ENCODE peak calls at places on chromosomes 5 and 9, in seven cellular contexts. I is heart right ventricle, J is breast epithelium, Q is hepatocyte, F is endodermal cell, N is aorta, W is K562. D is an unnamed sample.

GRCh38 chr5:168314735-168315411 is 23.4 kb downstream of the WWC1 start:
- DNase-seq in I (no peak), J (peak; percentile 75), Q (peak; percentile 91), F (peak; percentile 67), N (no peak), W (no peak), D (no peak)

GRCh38 chr9:107394264-107394663 is 95.3 kb downstream of the KLF4 start:
- DNase-seq in I (no peak), J (no peak), Q (no peak), F (no peak), N (no peak), W (no peak), D (peak; percentile 31)

GRCh38 chr5:180366303-180366702 is 13.2 kb upstream of the GFPT2 start:
- DNase-seq in I (no peak), J (peak; percentile 19), Q (no peak), F (no peak), N (peak; percentile 69), W (no peak), D (no peak)

GRCh38 chr5:77683171-77683732 is 44.7 kb upstream of the OTP start:
- DNase-seq in I (no peak), J (no peak), Q (no peak), F (no peak), N (no peak), W (no peak), D (no peak)

GRCh38 chr5:152556779-152557178 is 151.7 kb upstream of the NMUR2 start:
- DNase-seq in I (no peak), J (no peak), Q (no peak), F (no peak), N (no peak), W (no peak), D (no peak)

GRCh38 chr5:77844408-77845272 is 68.5 kb upstream of the TBCA start:
- DNase-seq in I (no peak), J (no peak), Q (no peak), F (peak; percentile 63), N (no peak), W (no peak), D (no peak)

GRCh38 chr5:95114902-95115301 is 170.0 kb downstream of the MCTP1 start:
- DNase-seq in I (no peak), J (no peak), Q (no peak), F (no peak), N (no peak), W (no peak), D (no peak)

GRCh38 chr5:135174315-135175096 is 140.5 kb upstream of the PITX1 start:
- DNase-seq in I (no peak), J (no peak), Q (no peak), F (peak; percentile 88), N (no peak), W (peak; percentile 68), D (no peak)

GRCh38 chr9:133973791-133974630 is 18.1 kb downstream of the VAV2 start:
- DNase-seq in I (no peak), J (no peak), Q (peak; percentile 84), F (no peak), N (peak; percentile 27), W (no peak), D (no peak)

GRCh38 chr5:151863566-151863965 is 61.1 kb downstream of the GLRA1 start:
- DNase-seq in I (no peak), J (no peak), Q (no peak), F (no peak), N (no peak), W (no peak), D (no peak)

GRCh38 chr9:27365977-27366376 is 69.0 kb upstream of the EQTN start:
- DNase-seq in I (no peak), J (no peak), Q (no peak), F (no peak), N (no peak), W (no peak), D (no peak)

GRCh38 chr5:102733534-102733933 is 21.6 kb upstream of the PAM start:
- DNase-seq in I (no peak), J (no peak), Q (no peak), F (no peak), N (no peak), W (no peak), D (no peak)

GRCh38 chr9:130991227-130992058 is 17.5 kb upstream of the LAMC3 start:
- DNase-seq in I (no peak), J (no peak), Q (no peak), F (peak; percentile 70), N (peak; percentile 20), W (peak; percentile 92), D (no peak)

GRCh38 chr9:37971691-37972090 is 67.8 kb upstream of the SLC25A51 start:
- DNase-seq in I (no peak), J (no peak), Q (no peak), F (no peak), N (no peak), W (no peak), D (no peak)

GRCh38 chr5:1474183-1474839 is 29.1 kb upstream of the SLC6A3 start:
- DNase-seq in I (no peak), J (no peak), Q (no peak), F (peak; percentile 36), N (no peak), W (no peak), D (no peak)

GRCh38 chr9:121386442-121387175 is 16.6 kb upstream of the STOM start:
- DNase-seq in I (no peak), J (no peak), Q (no peak), F (peak; percentile 58), N (no peak), W (no peak), D (no peak)

GRCh38 chr9:111992523-111992922 is 95.9 kb downstream of the UGCG start:
- DNase-seq in I (no peak), J (no peak), Q (no peak), F (no peak), N (no peak), W (no peak), D (no peak)

GRCh38 chr5:38463634-38464521 is 92.6 kb downstream of the LIFR start:
- DNase-seq in I (no peak), J (no peak), Q (peak; percentile 83), F (no peak), N (no peak), W (no peak), D (no peak)

GRCh38 chr5:8644377-8644776 is 775.4 kb downstream of the MTRR start:
- DNase-seq in I (no peak), J (no peak), Q (no peak), F (no peak), N (no peak), W (no peak), D (no peak)

GRCh38 chr5:33148076-33148501 is 292.7 kb upstream of the TARS1 start:
- DNase-seq in I (no peak), J (no peak), Q (peak; percentile 31), F (no peak), N (peak; percentile 61), W (no peak), D (peak; percentile 24)

DNA sequence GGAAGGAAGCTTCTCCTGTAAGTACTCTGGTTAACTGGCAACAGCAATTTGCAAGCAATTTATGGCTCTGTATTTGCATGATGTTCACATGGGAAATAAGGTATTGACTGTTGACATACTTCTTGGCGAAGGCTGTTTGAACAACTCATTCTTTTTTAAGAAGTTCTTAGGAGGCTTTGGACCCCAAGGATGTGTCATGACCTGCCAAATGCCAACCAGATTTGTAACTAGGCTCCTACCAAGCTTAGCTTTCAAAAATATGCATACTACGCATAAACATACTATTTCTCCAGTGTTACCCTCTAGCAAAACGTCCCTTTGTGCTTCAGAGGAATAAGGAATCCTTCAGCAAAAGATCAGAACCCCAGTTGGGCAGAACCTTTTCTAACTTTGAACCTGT is 165.2 kb upstream of the MSX2 start:
- DNase-seq in I (no peak), J (no peak), Q (no peak), F (no peak), N (no peak), W (no peak), D (no peak)
- H3K27ac ChIP-seq in I (no peak overlapping the region), J (no peak overlapping the region), Q (no peak overlapping the region), F (no peak overlapping the region), N (no peak overlapping the region), W (no peak overlapping the region), D (no peak overlapping the region)

GRCh38 chr5:73218552-73219171 is 45.7 kb downstream of the TMEM174 start:
- DNase-seq in I (no peak), J (no peak), Q (peak; percentile 42), F (peak; percentile 44), N (no peak), W (no peak), D (no peak)
- H3K27me3 ChIP-seq in I (peaks cover 5% of the 10 kb centered on the region), J (no peaks in the 10 kb centered on the region), Q (peaks cover 61% of the 10 kb centered on the region), F (peaks cover 80% of the 10 kb centered on the region), N (peaks cover 1% of the 10 kb centered on the region), W (peaks cover 16% of the 10 kb centered on the region), D (peaks cover 53% of the 10 kb centered on the region)

GRCh38 chr5:172867761-172868435 is 33.8 kb downstream of the ERGIC1 start:
- DNase-seq in I (no peak), J (no peak), Q (no peak), F (no peak), N (no peak), W (no peak), D (no peak)
- H3K27ac ChIP-seq in I (peak overlapping the region; percentile 95), J (peak overlapping the region; percentile 93), Q (no peak overlapping the region), F (peak overlapping the region; percentile 26), N (peak overlapping the region; percentile 80), W (no peak overlapping the region), D (peak overlapping the region; percentile 94)

GRCh38 chr5:4199461-4199860 is 603.8 kb downstream of the IRX1 start:
- DNase-seq in I (no peak), J (no peak), Q (no peak), F (peak; percentile 59), N (no peak), W (no peak), D (no peak)

GRCh38 chr5:4203146-4203545 is 607.5 kb downstream of the IRX1 start:
- DNase-seq in I (no peak), J (no peak), Q (no peak), F (no peak), N (no peak), W (no peak), D (no peak)

GRCh38 chr5:4196744-4197646 is 601.4 kb downstream of the IRX1 start:
- DNase-seq in I (peak; percentile 24), J (no peak), Q (no peak), F (no peak), N (no peak), W (no peak), D (no peak)

GRCh38 chr5:4198461-4198860 is 602.8 kb downstream of the IRX1 start:
- DNase-seq in I (no peak), J (no peak), Q (no peak), F (no peak), N (no peak), W (no peak), D (no peak)

DNA sequence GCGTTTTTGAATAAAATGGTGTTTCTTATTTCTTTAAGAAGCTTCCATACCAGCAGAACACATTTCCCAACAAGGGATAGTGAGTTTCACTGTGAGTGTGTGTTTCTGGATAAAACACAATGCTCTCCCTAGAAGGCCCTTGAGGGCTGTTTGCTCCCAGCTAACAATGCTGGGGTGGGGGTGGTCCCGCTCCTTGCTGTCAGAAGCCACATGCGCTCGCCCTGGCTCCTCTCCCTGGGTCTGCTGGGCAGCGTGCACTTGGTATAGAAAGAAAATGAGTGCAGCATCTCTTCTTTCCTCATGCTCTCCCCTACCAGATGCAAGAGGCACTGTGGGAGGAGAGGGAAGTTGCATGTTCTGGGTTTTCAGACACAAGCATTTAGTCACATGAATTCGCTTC is 603.4 kb downstream of the IRX1 start:
- DNase-seq in I (no peak), J (no peak), Q (no peak), F (peak; percentile 62), N (no peak), W (no peak), D (no peak)
- H3K27me3 ChIP-seq in I (no peaks in the 10 kb centered on the region), J (no peaks in the 10 kb centered on the region), Q (peaks cover 5% of the 10 kb centered on the region), F (no peaks in the 10 kb centered on the region), N (no peaks in the 10 kb centered on the region), W (peaks cover 2% of the 10 kb centered on the region), D (no peaks in the 10 kb centered on the region)

D was measured in tibial nerve.